ENCODE peak calls at places on chromosomes 16 and 17, in four cellular contexts. L is stimulated activated naive CD4-positive, alpha-beta T cell; K is naive thymus-derived CD4-positive, alpha-beta T cell; M is NCI-H1048. A is an unnamed sample.

GRCh38 chr16:58503863-58504688 is 4.1 kb downstream of the NDRG4 start:
- DNase-seq in L (no peak), K (no peak), M (no peak), A (no peak)

GRCh38 chr17:75428775-75429469 is 23.4 kb upstream of the GRB2 start:
- DNase-seq in L (no peak), K (no peak), M (no peak), A (no peak)

GRCh38 chr17:2841606-2842005 is 45.4 kb downstream of the RAP1GAP2 start:
- DNase-seq in L (no peak), K (no peak), M (no peak), A (no peak)

GRCh38 chr16:20107086-20107485 is 33.4 kb upstream of the GPR139 start:
- DNase-seq in L (no peak), K (no peak), M (no peak), A (no peak)

GRCh38 chr17:79183221-79184158 is 108.9 kb downstream of the ENGASE start:
- DNase-seq in L (no peak), K (no peak), M (no peak), A (no peak)

GRCh38 chr16:47426806-47427205 is 34.1 kb downstream of the ITFG1 start:
- DNase-seq in L (no peak), K (no peak), M (no peak), A (no peak)

GRCh38 chr17:81741594-81742452 is 29.7 kb downstream of the SLC25A10 start:
- DNase-seq in L (no peak), K (no peak), M (no peak), A (no peak)

GRCh38 chr16:65660390-65660789 is 538.5 kb upstream of the CDH11 start:
- DNase-seq in L (no peak), K (no peak), M (no peak), A (no peak)

GRCh38 chr17:65627108-65627507 is 65.7 kb upstream of the AXIN2 start:
- DNase-seq in L (no peak), K (no peak), M (no peak), A (no peak)

GRCh38 chr17:83064732-83065659 is 14.4 kb upstream of the METRNL start:
- DNase-seq in L (no peak), K (peak), M (no peak), A (no peak)

GRCh38 chr17:75918112-75918445 is 13.4 kb upstream of the MRPL38 start:
- DNase-seq in L (no peak), K (no peak), M (no peak), A (no peak)

GRCh38 chr17:32795339-32795979 is 81.5 kb downstream of the MYO1D start:
- DNase-seq in L (no peak), K (no peak), M (no peak), A (no peak)

GRCh38 chr17:77286641-77287431 is 146.1 kb downstream of the SEC14L1 start:
- DNase-seq in L (no peak), K (no peak), M (no peak), A (no peak)

GRCh38 chr17:77455111-77455877 is 314.5 kb downstream of the SEC14L1 start:
- DNase-seq in L (no peak), K (no peak), M (no peak), A (no peak)

GRCh38 chr17:64732336-64733006 is 70.4 kb upstream of the SMURF2 start:
- DNase-seq in L (no peak), K (no peak), M (no peak), A (no peak)

GRCh38 chr16:65782537-65783290 is 583.8 kb upstream of the CDH5 start:
- DNase-seq in L (no peak), K (no peak), M (no peak), A (no peak)

GRCh38 chr16:86664518-86665318 is 86.4 kb downstream of the FOXL1 start:
- DNase-seq in L (no peak), K (no peak), M (no peak), A (peak)

GRCh38 chr17:30249460-30249859 is 14.0 kb upstream of the SLC6A4 start:
- DNase-seq in L (no peak), K (no peak), M (no peak), A (no peak)

GRCh38 chr17:17763734-17764133 is 73.1 kb downstream of the SREBF1 start:
- DNase-seq in L (no peak), K (no peak), M (no peak), A (no peak)

GRCh38 chr17:19727466-19728113 is 11.2 kb upstream of the SLC47A2 start:
- DNase-seq in L (no peak), K (no peak), M (no peak), A (no peak)

GRCh38 chr17:80068301-80069160 is 32.1 kb downstream of the CCDC40 start:
- DNase-seq in L (no peak), K (no peak), M (no peak), A (no peak)

GRCh38 chr17:81312624-81313325 is 17.7 kb upstream of the SLC38A10 start:
- DNase-seq in L (no peak), K (no peak), M (no peak), A (no peak)

GRCh38 chr17:72404872-72405271 is 284.1 kb downstream of the SOX9 start:
- DNase-seq in L (no peak), K (no peak), M (no peak), A (no peak)

GRCh38 chr16:20740007-20740883 is 1.4 kb downstream of the THUMPD1 start:
- DNase-seq in L (no peak), K (no peak), M (no peak), A (peak)

GRCh38 chr17:61678339-61678738 is 87.3 kb upstream of the NACA2 start:
- DNase-seq in L (no peak), K (no peak), M (peak), A (no peak)